ENCODE peak calls at places on chromosomes 13 and 19, in nine cellular contexts. V is stimulated activated CD8-positive, alpha-beta memory T cell treated with anti-CD3 and anti-CD28 coated beads, Interleukin-15, amount 100 ng/mL, for 24 hours; F is AG04450; G is stimulated activated CD4-positive, alpha-beta T cell treated with anti-CD3 and anti-CD28 coated beads, Interleukin-2, amount 100 ng/mL, for 48 hours; Y is tibial artery; Q is NCI-H774; I is EL; H is NCI-H1436 treated with DMSO at 0.1 percent for 48 hours; S is mammary epithelial cell. Z is an unnamed sample.

GRCh38 chr13:65470781-65471180 is 1759.4 kb downstream of the PCDH9 start:
- DNase-seq in G (no peak), I (peak; percentile 54), F (no peak), V (no peak), Y (no peak), S (no peak), Q (no peak), H (no peak), Z (no peak)

GRCh38 chr19:55014714-55015113 is 23.4 kb downstream of the GP6 start:
- DNase-seq in F (no peak), I (no peak), Y (no peak), Q (peak; percentile 4), S (no peak), G (no peak), H (no peak), V (no peak), Z (no peak)

GRCh38 chr13:35983206-35983605 is 148.0 kb downstream of the DCLK1 start:
- DNase-seq in V (no peak), G (no peak), I (no peak), Y (no peak), S (no peak), H (no peak), F (no peak), Q (no peak), Z (no peak)

GRCh38 chr19:56111601-56112312 is 9.3 kb downstream of the ZNF787 start:
- DNase-seq in I (no peak), Q (no peak), S (no peak), H (peak; percentile 73), Y (no peak), G (peak; percentile 27), F (no peak), V (no peak), Z (no peak)

GRCh38 chr19:19074172-19074905 is 10.5 kb downstream of the SLC25A42 start:
- DNase-seq in S (no peak), H (peak; percentile 38), I (no peak), F (no peak), V (no peak), G (no peak), Y (no peak), Q (no peak), Z (no peak)

GRCh38 chr13:20399961-20400360 is 125.7 kb downstream of the CRYL1 start:
- DNase-seq in V (no peak), F (no peak), S (no peak), Q (no peak), I (no peak), G (no peak), Y (no peak), H (no peak), Z (no peak)

GRCh38 chr13:96091164-96091931 is 1.4 kb downstream of the HS6ST3 start:
- DNase-seq in F (no peak), I (no peak), S (no peak), H (no peak), G (no peak), V (no peak), Y (peak; percentile 74), Q (no peak), Z (no peak)

GRCh38 chr19:3125900-3126524 is 9.8 kb upstream of the GNA15 start:
- DNase-seq in S (peak; percentile 61), Y (peak; percentile 70), I (peak; percentile 49), F (no peak), V (peak; percentile 58), H (peak; percentile 22), Q (no peak), G (peak; percentile 84), Z (no peak)

GRCh38 chr13:113819731-113820715 is 43.9 kb downstream of the GAS6 start:
- DNase-seq in S (no peak), F (no peak), I (no peak), G (no peak), H (no peak), Q (no peak), Y (no peak), V (no peak), Z (no peak)